ENCODE peak calls at places on chromosomes 3 and 15, in four cellular contexts. W is heart left ventricle, S is breast epithelium, N is ovary. A is an unnamed sample.

GRCh38 chr3:176650478-176650877 is 546.8 kb downstream of the TBL1XR1 start:
- DNase-seq in W (no peak), S (no peak), N (no peak), A (no peak)

GRCh38 chr3:140420621-140421357 is 257.1 kb upstream of the TRIM42 start:
- DNase-seq in S (no peak), W (no peak), N (no peak), A (no peak)

GRCh38 chr15:77012868-77013267 is 17.9 kb downstream of the PSTPIP1 start:
- DNase-seq in W (no peak), N (no peak), S (no peak), A (no peak)

GRCh38 chr3:48125026-48125704 is 63.1 kb downstream of the CDC25A start:
- DNase-seq in W (no peak), S (no peak), N (peak), A (no peak)

GRCh38 chr3:29202368-29202767 is 78.5 kb upstream of the RBMS3 start:
- DNase-seq in N (no peak), S (no peak), W (no peak), A (no peak)

GRCh38 chr15:96331942-96332853 is 1.7 kb downstream of the NR2F2 start:
- DNase-seq in W (no peak), N (peak), S (no peak), A (no peak)

GRCh38 chr15:99123706-99124451 is 19.0 kb downstream of the SYNM start:
- DNase-seq in S (peak), W (peak), N (peak), A (peak)

GRCh38 chr3:141129049-141130038 is 78.2 kb downstream of the SPSB4 start:
- DNase-seq in S (no peak), W (no peak), N (no peak), A (no peak)

GRCh38 chr3:48739955-48740823 is 23.2 kb upstream of the IP6K2 start:
- DNase-seq in N (peak), W (peak), S (peak), A (peak)

GRCh38 chr3:186176382-186176990 is 67.6 kb upstream of the ETV5 start:
- DNase-seq in S (no peak), N (no peak), W (no peak), A (no peak)

GRCh38 chr3:16467368-16467767 is 46.1 kb downstream of the RFTN1 start:
- DNase-seq in N (no peak), W (no peak), S (no peak), A (no peak)

GRCh38 chr3:38129058-38129457 is 7.9 kb downstream of the ACAA1 start:
- DNase-seq in W (no peak), S (no peak), N (no peak), A (no peak)

GRCh38 chr3:32895701-32896100 is 55.7 kb upstream of the CCR4 start:
- DNase-seq in W (no peak), N (no peak), S (no peak), A (no peak)

GRCh38 chr3:175005881-175006280 is 146.7 kb downstream of the NAALADL2 start:
- DNase-seq in W (no peak), N (no peak), S (no peak), A (no peak)

GRCh38 chr15:40252438-40253178 is 13.7 kb downstream of the PAK6 start:
- DNase-seq in W (no peak), S (no peak), N (no peak), A (no peak)
- TF ChIP-seq POLR2A in W (no peak), S (no peak), N (no peak), A (no peak)

GRCh38 chr3:159870723-159871122 is 117.9 kb upstream of the IL12A start:
- DNase-seq in W (no peak), S (no peak), N (no peak), A (no peak)

GRCh38 chr3:159867372-159867771 is 121.3 kb upstream of the IL12A start:
- DNase-seq in W (no peak), N (no peak), S (no peak), A (no peak)

GRCh38 chr3:159877924-159878323 is 110.7 kb upstream of the IL12A start:
- DNase-seq in N (no peak), W (no peak), S (no peak), A (no peak)

GRCh38 chr3:159872374-159873109 is 116.1 kb upstream of the IL12A start:
- DNase-seq in N (no peak), W (no peak), S (no peak), A (no peak)
- TF ChIP-seq CTCF in N (no peak), W (no peak), S (no peak), A (no peak)

GRCh38 chr3:4723921-4724698 is 231.0 kb downstream of the ITPR1 start:
- DNase-seq in W (no peak), S (no peak), N (no peak), A (no peak)
- H3K27ac ChIP-seq in W (no peak), S (peak), N (no peak), A (no peak)

DNA sequence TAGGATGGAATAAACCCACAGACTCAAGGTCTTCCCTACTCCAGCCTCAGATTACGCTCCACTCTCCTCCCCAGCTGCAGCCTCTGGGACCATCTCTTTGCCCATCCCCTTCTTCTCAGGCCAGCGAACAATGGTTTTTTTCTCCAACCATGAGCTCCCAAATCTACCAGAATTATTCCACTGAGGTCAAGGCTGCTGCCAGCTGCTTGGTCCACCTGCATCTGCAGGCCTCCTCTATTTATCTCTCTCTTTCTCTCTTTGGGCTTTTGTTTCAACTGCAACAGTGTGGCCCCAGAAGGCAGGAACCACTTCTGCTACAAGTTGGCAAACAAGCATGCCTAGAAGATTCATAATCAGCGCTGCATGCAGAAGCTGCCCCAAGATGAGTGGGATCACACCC is 19.1 kb downstream of the CHRM5 start:
- DNase-seq in N (no peak), W (no peak), S (no peak), A (no peak)
- TF ChIP-seq POLR2A in N (no peak), W (no peak), S (no peak), A (no peak)

GRCh38 chr3:164018500-164018899 is 1059.8 kb downstream of the SI start:
- DNase-seq in W (no peak), S (no peak), N (no peak), A (no peak)
- TF ChIP-seq CTCF in W (no peak), S (no peak), N (no peak), A (no peak)

GRCh38 chr3:64053581-64053980 is 30.3 kb upstream of the PSMD6 start:
- DNase-seq in W (no peak), S (no peak), N (no peak), A (no peak)

GRCh38 chr3:64055076-64055475 is 31.8 kb upstream of the PSMD6 start:
- DNase-seq in S (no peak), W (no peak), N (no peak), A (no peak)

GRCh38 chr3:64057231-64057630 is 33.9 kb upstream of the PSMD6 start:
- DNase-seq in N (no peak), S (no peak), W (no peak), A (no peak)

GRCh38 chr3:64056616-64057165 is 33.4 kb upstream of the PSMD6 start:
- DNase-seq in N (no peak), S (no peak), W (no peak), A (no peak)

DNA sequence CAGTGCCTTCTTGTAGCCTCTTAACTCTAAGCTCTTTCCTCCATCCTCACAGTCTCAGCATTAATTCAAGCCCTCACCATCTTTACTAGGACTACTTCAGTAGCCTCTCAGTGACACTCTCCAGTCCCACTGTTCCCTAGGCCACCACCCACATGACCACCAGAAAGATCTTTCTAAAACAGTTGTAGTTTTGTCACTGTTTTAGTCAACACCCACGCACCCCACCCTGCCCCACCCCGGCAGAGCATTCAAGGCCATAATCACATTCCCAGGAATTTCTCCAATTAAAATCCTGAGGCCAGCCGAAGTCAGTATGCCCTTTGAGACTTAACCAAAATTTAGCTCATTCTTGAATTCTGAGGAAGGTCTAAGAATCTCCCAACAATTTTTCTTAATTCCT is 31.2 kb upstream of the PSMD6 start:
- DNase-seq in S (no peak), W (no peak), N (no peak), A (no peak)
- H3K27ac ChIP-seq in S (no peak), W (no peak), N (no peak), A (no peak)

DNA sequence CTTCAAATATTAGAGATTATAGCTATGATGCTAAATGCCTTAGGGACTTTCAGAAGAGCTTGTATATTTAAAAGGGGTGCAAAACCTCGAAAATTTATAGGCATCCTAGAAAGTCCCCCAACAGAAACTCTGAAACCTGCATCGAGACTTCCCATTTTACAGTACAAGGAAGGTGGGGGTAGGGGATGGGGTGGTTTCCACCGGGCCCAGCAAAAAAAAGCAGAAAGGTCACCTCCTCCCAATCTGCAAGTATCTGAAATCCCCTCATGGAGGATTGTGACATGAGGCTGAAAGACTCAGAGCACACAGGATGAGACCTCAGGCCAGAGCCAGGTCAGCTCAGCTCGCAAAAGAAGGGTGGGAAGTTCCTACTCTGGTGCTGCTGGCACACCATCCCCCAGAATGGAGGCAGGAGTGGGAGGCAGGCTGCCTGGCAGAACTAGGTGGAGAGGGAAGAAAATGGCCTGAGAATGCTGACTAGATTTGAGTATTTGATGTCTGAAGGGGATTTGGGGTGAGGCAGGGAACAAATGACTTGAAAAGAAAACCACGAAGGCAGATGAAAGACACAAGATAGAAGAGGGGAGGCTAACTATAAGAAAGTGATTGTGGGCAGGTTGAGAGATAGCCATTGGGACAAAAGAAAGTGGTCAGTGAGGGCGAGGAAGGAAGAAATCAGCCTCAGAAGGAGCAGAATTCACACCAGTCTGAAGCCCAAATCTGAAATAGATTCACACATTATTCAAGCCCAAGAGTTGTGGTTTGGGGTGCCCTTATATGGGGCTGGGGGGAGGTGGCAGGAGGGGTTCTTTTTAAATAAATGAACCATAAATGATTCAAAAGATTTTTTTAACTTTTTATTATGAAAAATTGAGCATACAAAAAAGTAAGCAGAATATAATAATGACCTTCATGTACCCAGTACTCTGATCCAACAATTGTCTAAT is 22.5 kb upstream of the TSC22D2 start:
- DNase-seq in N (no peak), S (no peak), W (no peak), A (no peak)
- TF ChIP-seq POLR2A in N (no peak), S (no peak), W (no peak), A (no peak)

GRCh38 chr3:158105710-158106438 is at the start of gene SHOX2:
- DNase-seq in N (peak), S (no peak), W (peak), A (peak)
- TF ChIP-seq CTCF in N (no peak), S (no peak), W (no peak), A (no peak)